ENCODE peak calls at places on chromosomes 2 and 18, in eight cellular contexts. C is HL-60, G is SK-N-SH, I is IMR-90, E is GM12864, R is foreskin fibroblast, Y is A549, M is upper lobe of right lung. F is an unnamed sample.

GRCh38 chr2:15042824-15043223 is 410.3 kb downstream of the LRATD1 start:
- DNase-seq in I (peak; percentile 98), G (no peak), E (no peak), Y (no peak), M (no peak), C (peak; percentile 79), R (no peak), F (no peak)

GRCh38 chr2:84435331-84436081 is 23.6 kb downstream of the SUCLG1 start:
- DNase-seq in C (no peak), Y (no peak), I (peak; percentile 93), M (no peak), R (no peak), G (no peak), E (no peak), F (no peak)

GRCh38 chr2:220280741-220281140 is 653.3 kb downstream of the SLC4A3 start:
- DNase-seq in R (no peak), C (no peak), Y (no peak), G (no peak), I (no peak), M (no peak), E (no peak), F (no peak)

GRCh38 chr2:230902180-230902899 is 22.7 kb downstream of the GPR55 start:
- DNase-seq in Y (peak; percentile 75), G (peak; percentile 49), E (peak; percentile 72), M (peak; percentile 67), R (peak; percentile 49), C (peak; percentile 51), I (peak; percentile 76), F (peak; percentile 74)

GRCh38 chr2:46031124-46031523 is 266.1 kb upstream of the EPAS1 start:
- DNase-seq in E (no peak), M (no peak), G (no peak), C (no peak), Y (no peak), R (no peak), I (no peak), F (no peak)

GRCh38 chr2:177334940-177335543 is 57.5 kb upstream of the AGPS start:
- DNase-seq in C (peak; percentile 47), Y (peak; percentile 52), G (peak; percentile 34), I (peak; percentile 40), M (no peak), E (peak; percentile 5), R (peak; percentile 20), F (peak; percentile 62)

GRCh38 chr2:25132693-25133092 is 35.7 kb downstream of the POMC start:
- DNase-seq in I (no peak), E (no peak), M (no peak), G (no peak), C (no peak), Y (no peak), R (no peak), F (no peak)

GRCh38 chr2:113225505-113226259 is 51.9 kb downstream of the PSD4 start:
- DNase-seq in E (no peak), G (peak; percentile 57), Y (peak; percentile 84), I (peak; percentile 49), R (no peak), M (no peak), C (no peak), F (peak; percentile 87)

GRCh38 chr2:172084734-172085459 is 410 bp upstream of the DLX1 start:
- DNase-seq in E (peak; percentile 69), I (peak; percentile 96), C (peak; percentile 91), G (peak; percentile 93), M (no peak), R (peak; percentile 97), Y (peak; percentile 93), F (peak; percentile 97)

GRCh38 chr2:45681675-45682074 is 30.2 kb downstream of the PRKCE start:
- DNase-seq in C (no peak), I (peak; percentile 88), E (no peak), G (peak; percentile 34), R (peak; percentile 78), M (no peak), Y (peak; percentile 48), F (no peak)

GRCh38 chr2:237403024-237403882 is 10.7 kb downstream of the COL6A3 start:
- DNase-seq in G (no peak), M (no peak), Y (no peak), C (no peak), I (peak; percentile 80), R (peak; percentile 75), E (no peak), F (no peak)

GRCh38 chr18:33560686-33561370 is 17.2 kb upstream of the ASXL3 start:
- DNase-seq in I (peak; percentile 50), R (no peak), E (peak; percentile 3), C (no peak), G (peak; percentile 34), Y (peak; percentile 33), M (no peak), F (peak; percentile 16)

GRCh38 chr2:974454-974853 is 23.8 kb downstream of the SNTG2 start:
- DNase-seq in G (no peak), R (no peak), C (no peak), Y (no peak), I (no peak), E (no peak), M (no peak), F (no peak)
- H3K4me3 ChIP-seq in G (no peak overlapping the region), R (no peak overlapping the region), C (no peak overlapping the region), Y (no peak overlapping the region), I (no peak overlapping the region), E (no peak overlapping the region), M (no peak overlapping the region), F (no peak overlapping the region)

GRCh38 chr2:194380011-194380410 is 1277.0 kb upstream of the SLC39A10 start:
- DNase-seq in Y (no peak), I (no peak), R (no peak), C (no peak), M (no peak), E (no peak), G (no peak), F (no peak)
- H3K4me3 ChIP-seq in Y (no peak overlapping the region), I (no peak overlapping the region), R (no peak overlapping the region), C (no peak overlapping the region), M (no peak overlapping the region), E (no peak overlapping the region), G (no peak overlapping the region), F (no peak overlapping the region)

GRCh38 chr2:168245074-168245825 is 2.1 kb downstream of the STK39 start:
- DNase-seq in I (no peak), M (no peak), Y (no peak), G (no peak), R (no peak), C (peak; percentile 28), E (no peak), F (no peak)
- H3K4me3 ChIP-seq in I (peak overlapping the region; percentile 22), M (no peak overlapping the region), Y (peak overlapping the region; percentile 75), G (no peak overlapping the region), R (no peak overlapping the region), C (no peak overlapping the region), E (no peak overlapping the region), F (peak overlapping the region; percentile 7)

GRCh38 chr2:221488134-221488807 is 83.8 kb downstream of the EPHA4 start:
- DNase-seq in G (no peak), M (no peak), R (no peak), C (no peak), I (no peak), Y (no peak), E (no peak), F (no peak)

GRCh38 chr2:221486106-221486505 is 86.0 kb downstream of the EPHA4 start:
- DNase-seq in C (no peak), M (no peak), R (no peak), Y (no peak), G (no peak), E (no peak), I (no peak), F (no peak)

GRCh38 chr2:221482581-221483140 is 89.4 kb downstream of the EPHA4 start:
- DNase-seq in M (no peak), R (no peak), C (no peak), Y (no peak), E (no peak), G (no peak), I (no peak), F (no peak)

GRCh38 chr2:221485500-221485870 is 86.6 kb downstream of the EPHA4 start:
- DNase-seq in C (no peak), I (no peak), R (no peak), M (no peak), G (no peak), Y (no peak), E (no peak), F (no peak)

GRCh38 chr2:221484761-221485499 is 87.2 kb downstream of the EPHA4 start:
- DNase-seq in E (no peak), C (no peak), M (no peak), G (no peak), Y (no peak), R (no peak), I (no peak), F (no peak)
- H3K4me3 ChIP-seq in E (no peak overlapping the region), C (no peak overlapping the region), M (no peak overlapping the region), G (no peak overlapping the region), Y (no peak overlapping the region), R (no peak overlapping the region), I (no peak overlapping the region), F (no peak overlapping the region)

GRCh38 chr18:59272971-59273935 is at the start of gene RAX:
- DNase-seq in C (no peak), G (peak; percentile 94), E (no peak), Y (peak; percentile 42), R (no peak), I (no peak), M (no peak), F (peak; percentile 96)
- H3K4me3 ChIP-seq in C (no peak within 1 kb of the TSS), G (peak within 1 kb of the TSS; percentile 29), E (no peak within 1 kb of the TSS), Y (peak within 1 kb of the TSS; percentile 38), R (no peak within 1 kb of the TSS), I (no peak within 1 kb of the TSS), M (peak within 1 kb of the TSS; percentile 16), F (peak within 1 kb of the TSS; percentile 78)

F was measured in neural progenitor cell.